ENCODE peak calls at places on chromosome 12, in five cellular contexts. Q, G, M, X and R are unnamed samples.

GRCh38 chr12:124919646-124920352 is 5.3 kb upstream of the UBC start:
- DNase-seq in Q (no peak), G (peak), M (peak), X (peak), R (no peak)

GRCh38 chr12:56260921-56261320 is 2.7 kb upstream of the ANKRD52 start:
- DNase-seq in Q (no peak), G (no peak), M (no peak), X (no peak), R (no peak)

GRCh38 chr12:42129595-42130204 is 15.0 kb downstream of the GXYLT1 start:
- DNase-seq in Q (peak), G (peak), M (no peak), X (peak), R (peak)

GRCh38 chr12:108697905-108698304 is 33.4 kb downstream of the CORO1C start:
- DNase-seq in Q (no peak), G (no peak), M (no peak), X (no peak), R (no peak)

GRCh38 chr12:75437564-75437963 is 43.0 kb upstream of the GLIPR1 start:
- DNase-seq in Q (no peak), G (no peak), M (no peak), X (peak), R (no peak)

GRCh38 chr12:95380997-95381786 is 92.8 kb upstream of the METAP2 start:
- DNase-seq in Q (no peak), G (no peak), M (no peak), X (no peak), R (no peak)

GRCh38 chr12:56714431-56714929 is 10.6 kb downstream of the NACA start:
- DNase-seq in Q (no peak), G (no peak), M (no peak), X (no peak), R (no peak)

GRCh38 chr12:53391667-53392244 is 11.8 kb downstream of the SP1 start:
- DNase-seq in Q (no peak), G (no peak), M (no peak), X (no peak), R (no peak)

GRCh38 chr12:89085421-89085820 is 266.9 kb downstream of the DUSP6 start:
- DNase-seq in Q (no peak), G (no peak), M (peak), X (peak), R (no peak)

GRCh38 chr12:82663893-82664292 is 22.8 kb upstream of the TMTC2 start:
- DNase-seq in Q (no peak), G (no peak), M (no peak), X (no peak), R (no peak)